ENCODE peak calls at places on chromosomes 7 and 10, in nine cellular contexts. L, B, R, V, J, I, O, F and M are unnamed samples. For H3K4me1, the result is how much of the 10 kb centered on the place peaks cover.

GRCh38 chr7:149014309-149014708 is 14.0 kb downstream of the PDIA4 start:
- DNase-seq in L (no peak), B (no peak), R (no peak), V (no peak), J (no peak), I (no peak), O (no peak), F (no peak), M (no peak)

GRCh38 chr7:110307776-110308175 is 783.2 kb upstream of the LRRN3 start:
- DNase-seq in L (no peak), B (no peak), R (no peak), V (no peak), J (no peak), I (no peak), O (no peak), F (no peak), M (no peak)

GRCh38 chr7:158350166-158350900 is 237.3 kb downstream of the PTPRN2 start:
- DNase-seq in L (no peak), B (no peak), R (no peak), V (no peak), J (no peak), I (no peak), O (no peak), F (no peak), M (no peak)

GRCh38 chr10:43278216-43278615 is 11.4 kb upstream of the RASGEF1A start:
- DNase-seq in L (no peak), B (no peak), R (no peak), V (peak), J (no peak), I (no peak), O (no peak), F (no peak), M (no peak)

GRCh38 chr10:3091346-3091787 is 24.0 kb downstream of the PFKP start:
- DNase-seq in L (peak), B (no peak), R (peak), V (peak), J (no peak), I (peak), O (no peak), F (no peak), M (no peak)

GRCh38 chr7:8155836-8156235 is 106.1 kb downstream of the ICA1 start:
- DNase-seq in L (no peak), B (no peak), R (no peak), V (no peak), J (no peak), I (no peak), O (no peak), F (no peak), M (no peak)

GRCh38 chr10:124090630-124091209 is 2.7 kb downstream of the CHST15 start:
- DNase-seq in L (no peak), B (no peak), R (peak), V (peak), J (no peak), I (no peak), O (no peak), F (no peak), M (no peak)

GRCh38 chr10:80156216-80156615 is 23.7 kb downstream of the PLAC9 start:
- DNase-seq in L (no peak), B (no peak), R (no peak), V (no peak), J (no peak), I (peak), O (no peak), F (no peak), M (no peak)

GRCh38 chr7:140517546-140518369 is 38.5 kb upstream of the MKRN1 start:
- DNase-seq in L (peak), B (peak), R (peak), V (peak), J (peak), I (peak), O (peak), F (peak), M (peak)

GRCh38 chr10:113446739-113447138 is 106.1 kb upstream of the HABP2 start:
- DNase-seq in L (no peak), B (no peak), R (no peak), V (no peak), J (no peak), I (no peak), O (no peak), F (no peak), M (no peak)

GRCh38 chr10:73965890-73966768 is 31.8 kb upstream of the VCL start:
- DNase-seq in L (peak), B (peak), R (peak), V (peak), J (peak), I (peak), O (peak), F (peak), M (peak)

GRCh38 chr7:48259463-48260280 is 88.4 kb downstream of the ABCA13 start:
- DNase-seq in L (no peak), B (no peak), R (no peak), V (no peak), J (no peak), I (peak), O (no peak), F (no peak), M (no peak)

GRCh38 chr10:74523199-74523598 is 303.2 kb upstream of the KAT6B start:
- DNase-seq in L (no peak), B (no peak), R (no peak), V (no peak), J (no peak), I (no peak), O (no peak), F (no peak), M (no peak)

GRCh38 chr7:13949450-13949849 is 40.0 kb downstream of the ETV1 start:
- DNase-seq in L (no peak), B (no peak), R (no peak), V (no peak), J (no peak), I (no peak), O (no peak), F (no peak), M (no peak)

GRCh38 chr7:132437730-132438129 is 138.5 kb downstream of the PLXNA4 start:
- DNase-seq in L (no peak), B (no peak), R (no peak), V (no peak), J (no peak), I (no peak), O (no peak), F (no peak), M (no peak)

GRCh38 chr10:15046626-15047025 is 2.9 kb downstream of the OLAH start:
- DNase-seq in L (no peak), B (no peak), R (no peak), V (peak), J (no peak), I (peak), O (no peak), F (no peak), M (no peak)

GRCh38 chr10:120841522-120842189 is 9.5 kb upstream of the WDR11 start:
- DNase-seq in L (no peak), B (peak), R (no peak), V (peak), J (no peak), I (peak), O (no peak), F (no peak), M (no peak)

GRCh38 chr7:151796091-151796870 is 80.6 kb downstream of the PRKAG2 start:
- DNase-seq in L (peak), B (peak), R (peak), V (peak), J (no peak), I (peak), O (no peak), F (no peak), M (no peak)

GRCh38 chr10:43055991-43056567 is 20.8 kb upstream of the RET start:
- DNase-seq in L (no peak), B (no peak), R (peak), V (no peak), J (no peak), I (no peak), O (peak), F (no peak), M (no peak)

GRCh38 chr10:17010363-17011145 is 119.1 kb downstream of the CUBN start:
- DNase-seq in L (no peak), B (no peak), R (no peak), V (no peak), J (no peak), I (peak), O (no peak), F (no peak), M (no peak)

GRCh38 chr7:137546009-137546408 is 202.5 kb upstream of the PTN start:
- DNase-seq in L (no peak), B (no peak), R (no peak), V (no peak), J (no peak), I (no peak), O (no peak), F (no peak), M (no peak)

GRCh38 chr10:124019886-124020797 is 73.3 kb downstream of the CHST15 start:
- DNase-seq in L (no peak), B (no peak), R (no peak), V (no peak), J (no peak), I (no peak), O (no peak), F (peak), M (no peak)

GRCh38 chr7:102390697-102391484 is 5.3 kb upstream of the PRKRIP1 start:
- DNase-seq in L (peak), B (peak), R (peak), V (peak), J (peak), I (peak), O (peak), F (peak), M (peak)

GRCh38 chr7:76232698-76233097 is 31.0 kb downstream of the SRRM3 start:
- DNase-seq in L (no peak), B (no peak), R (no peak), V (no peak), J (no peak), I (no peak), O (no peak), F (no peak), M (no peak)

GRCh38 chr7:76233538-76234281 is 32.0 kb downstream of the SRRM3 start:
- DNase-seq in L (no peak), B (no peak), R (no peak), V (no peak), J (no peak), I (no peak), O (no peak), F (peak), M (no peak)

GRCh38 chr7:76234282-76234584 is 32.5 kb downstream of the SRRM3 start:
- DNase-seq in L (no peak), B (no peak), R (no peak), V (no peak), J (no peak), I (no peak), O (no peak), F (no peak), M (no peak)

GRCh38 chr7:76236226-76236625 is 34.5 kb downstream of the SRRM3 start:
- DNase-seq in L (no peak), B (no peak), R (no peak), V (no peak), J (no peak), I (no peak), O (no peak), F (no peak), M (no peak)

GRCh38 chr7:76234931-76235441 is 33.3 kb downstream of the SRRM3 start:
- DNase-seq in L (peak), B (no peak), R (peak), V (peak), J (peak), I (peak), O (peak), F (peak), M (peak)
- H3K4me3 ChIP-seq in L (no peak), B (no peak), R (peak), V (no peak), J (no peak), I (no peak), O (no peak), F (peak), M (peak)

GRCh38 chr7:21023841-21024502 is 237.3 kb upstream of the SP8 start:
- DNase-seq in L (no peak), B (no peak), R (no peak), V (peak), J (no peak), I (no peak), O (no peak), F (peak), M (no peak)
- TF ChIP-seq CTCF in L (no peak), B (no peak), R (no peak), V (no peak), J (no peak), I (no peak), O (no peak), F (no peak), M (no peak)

GRCh38 chr10:61899045-61899444 is 2.5 kb upstream of the ARID5B start:
- DNase-seq in L (no peak), B (no peak), R (no peak), V (peak), J (no peak), I (peak), O (no peak), F (no peak), M (no peak)
- H3K4me1 ChIP-seq in L (under half), B (under half), R (under half), V (under half), J (under half), I (under half), O (under half), F (under half), M (under half)

DNA sequence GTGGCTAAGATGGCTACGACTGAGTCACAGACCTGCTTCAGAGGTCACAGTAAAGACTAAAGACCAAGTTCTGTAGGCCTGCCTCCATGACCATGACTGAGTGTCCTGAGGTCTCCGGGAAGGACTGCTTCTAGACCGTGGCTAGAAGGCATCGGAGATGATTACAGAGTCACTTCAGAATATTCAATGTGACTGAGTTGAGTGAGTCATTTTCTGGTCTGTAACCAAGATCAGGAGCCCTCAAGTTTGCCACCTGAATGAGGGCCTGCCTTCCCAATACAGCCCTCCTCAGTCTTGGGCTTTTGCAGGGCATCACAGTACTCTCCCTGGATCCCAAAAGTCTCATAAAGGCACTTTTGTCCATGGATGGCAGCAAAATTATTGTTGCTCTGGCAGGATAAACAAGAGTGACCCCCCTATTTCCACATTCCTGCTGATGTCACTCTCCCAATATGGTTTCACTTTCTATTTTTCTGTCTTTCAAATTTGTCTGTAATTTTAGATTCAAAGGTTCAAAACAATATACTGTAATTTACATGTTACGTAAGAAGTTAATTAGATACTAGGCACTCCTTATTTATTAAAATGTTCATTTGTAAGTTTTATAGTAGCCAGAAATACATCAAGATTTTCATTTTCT is 47.7 kb upstream of the ZNF92 start:
- DNase-seq in L (no peak), B (no peak), R (no peak), V (no peak), J (no peak), I (peak), O (no peak), F (no peak), M (no peak)
- H3K4me3 ChIP-seq in L (no peak), B (no peak), R (no peak), V (no peak), J (no peak), I (no peak), O (no peak), F (no peak), M (no peak)

GRCh38 chr10:4650572-4650971 is 175.4 kb upstream of the AKR1E2 start:
- DNase-seq in L (no peak), B (no peak), R (no peak), V (no peak), J (no peak), I (no peak), O (no peak), F (no peak), M (no peak)
- TF ChIP-seq CTCF in L (no peak), B (no peak), R (no peak), V (no peak), J (no peak), I (peak), O (no peak), F (no peak), M (no peak)

GRCh38 chr10:103881420-103882284 is 26.3 kb upstream of the SH3PXD2A start:
- DNase-seq in L (no peak), B (no peak), R (no peak), V (peak), J (no peak), I (no peak), O (no peak), F (no peak), M (no peak)
- H3K4me1 ChIP-seq in L (under half), B (under half), R (under half), V (under half), J (under half), I (under half), O (under half), F (under half), M (under half)

GRCh38 chr10:61354538-61354937 is 98.6 kb downstream of the TMEM26 start:
- DNase-seq in L (no peak), B (no peak), R (no peak), V (no peak), J (no peak), I (no peak), O (no peak), F (no peak), M (no peak)

GRCh38 chr10:61356342-61356741 is 96.8 kb downstream of the TMEM26 start:
- DNase-seq in L (no peak), B (no peak), R (no peak), V (no peak), J (no peak), I (no peak), O (no peak), F (no peak), M (no peak)

GRCh38 chr10:61357687-61358086 is 95.5 kb downstream of the TMEM26 start:
- DNase-seq in L (no peak), B (no peak), R (no peak), V (no peak), J (no peak), I (no peak), O (no peak), F (no peak), M (no peak)

GRCh38 chr10:61359452-61359851 is 93.7 kb downstream of the TMEM26 start:
- DNase-seq in L (no peak), B (no peak), R (no peak), V (no peak), J (no peak), I (no peak), O (no peak), F (no peak), M (no peak)

DNA sequence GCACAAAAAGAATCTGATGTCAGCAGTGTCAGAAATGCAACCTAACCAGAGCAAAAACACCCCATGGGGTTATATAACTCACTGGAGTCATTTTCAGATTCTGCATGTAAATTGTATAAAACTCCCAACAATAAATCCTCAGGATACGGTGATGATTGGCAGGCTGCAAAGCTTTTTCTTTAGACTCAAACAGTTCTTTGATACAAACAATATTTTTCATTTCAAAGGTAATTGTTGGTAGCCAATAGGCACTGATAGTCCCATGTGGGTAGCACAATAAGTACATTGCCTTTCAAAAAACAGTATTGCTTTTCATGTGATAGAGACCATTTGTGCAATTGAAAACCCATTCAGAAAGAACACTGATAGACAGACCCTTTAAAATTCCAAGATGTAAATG is 98.0 kb downstream of the TMEM26 start:
- DNase-seq in L (no peak), B (no peak), R (no peak), V (no peak), J (no peak), I (no peak), O (no peak), F (no peak), M (no peak)
- H3K4me3 ChIP-seq in L (no peak), B (no peak), R (no peak), V (no peak), J (no peak), I (no peak), O (no peak), F (no peak), M (no peak)

GRCh38 chr7:105531797-105532671 is at the start of gene RINT1:
- DNase-seq in L (peak), B (peak), R (peak), V (peak), J (peak), I (peak), O (peak), F (peak), M (peak)
- TF ChIP-seq CTCF in L (peak), B (peak), R (peak), V (peak), J (peak), I (peak), O (peak), F (peak), M (peak)

GRCh38 chr7:87497482-87497881 is 22.0 kb upstream of the ABCB4 start:
- DNase-seq in L (no peak), B (no peak), R (no peak), V (no peak), J (no peak), I (no peak), O (no peak), F (no peak), M (no peak)
- H3K4me1 ChIP-seq in L (under half), B (under half), R (under half), V (under half), J (under half), I (under half), O (under half), F (under half), M (under half)

GRCh38 chr10:132500781-132501415 is 36.7 kb upstream of the INPP5A start:
- DNase-seq in L (no peak), B (no peak), R (no peak), V (no peak), J (no peak), I (no peak), O (no peak), F (no peak), M (no peak)
- H3K4me3 ChIP-seq in L (no peak), B (no peak), R (no peak), V (no peak), J (no peak), I (no peak), O (no peak), F (no peak), M (no peak)